ENCODE peak calls at places on chromosomes 4 and X, in six cellular contexts. O is keratinocyte; S is CD4-positive, alpha-beta T cell; U is breast epithelium; J is body of pancreas; T is IMR-90. Y is an unnamed sample.

GRCh38 chrX:47637546-47638195 is 7.9 kb upstream of the CFP start:
- DNase-seq in O (no peak), S (no peak), U (no peak), J (no peak), T (no peak), Y (no peak)

GRCh38 chr4:176300036-176300435 is 19.7 kb upstream of the SPCS3 start:
- DNase-seq in O (no peak), S (no peak), U (no peak), J (no peak), T (no peak), Y (no peak)

GRCh38 chrX:134821370-134821769 is 163.1 kb upstream of the PLAC1 start:
- DNase-seq in O (no peak), S (no peak), U (no peak), J (no peak), T (peak), Y (peak)

GRCh38 chr4:169485791-169486742 is 126.3 kb downstream of the NEK1 start:
- DNase-seq in O (no peak), S (peak), U (no peak), J (peak), T (peak), Y (peak)

GRCh38 chrX:15988661-15989603 is 134.3 kb upstream of the AP1S2 start:
- DNase-seq in O (no peak), S (no peak), U (no peak), J (no peak), T (peak), Y (peak)

GRCh38 chr4:112858751-112859150 is 190.7 kb upstream of the ANK2 start:
- DNase-seq in O (no peak), S (no peak), U (no peak), J (no peak), T (no peak), Y (no peak)

GRCh38 chr4:107148922-107149321 is 112.8 kb upstream of the DKK2 start:
- DNase-seq in O (no peak), S (no peak), U (no peak), J (no peak), T (no peak), Y (no peak)

GRCh38 chr4:8724436-8725070 is 132.0 kb downstream of the CPZ start:
- DNase-seq in O (no peak), S (no peak), U (no peak), J (peak), T (no peak), Y (no peak)

GRCh38 chr4:24630937-24631336 is 46.6 kb upstream of the DHX15 start:
- DNase-seq in O (no peak), S (no peak), U (no peak), J (no peak), T (no peak), Y (no peak)

GRCh38 chr4:116598980-116599789 is 486.2 kb downstream of the TRAM1L1 start:
- DNase-seq in O (no peak), S (no peak), U (no peak), J (no peak), T (no peak), Y (no peak)

GRCh38 chrX:155218777-155219176 is 2.5 kb downstream of the VBP1 start:
- DNase-seq in O (no peak), S (no peak), U (no peak), J (no peak), T (no peak), Y (no peak)

GRCh38 chr4:7210818-7211217 is 18.5 kb downstream of the SORCS2 start:
- DNase-seq in O (no peak), S (no peak), U (no peak), J (no peak), T (peak), Y (peak)

GRCh38 chrX:54397113-54397512 is 39.3 kb upstream of the WNK3 start:
- DNase-seq in O (peak), S (no peak), U (peak), J (no peak), T (no peak), Y (peak)

GRCh38 chr4:151796106-151796505 is 35.3 kb upstream of the GATB start:
- DNase-seq in O (no peak), S (no peak), U (no peak), J (no peak), T (no peak), Y (no peak)

GRCh38 chr4:20195071-20195885 is 56.4 kb upstream of the SLIT2 start:
- DNase-seq in O (peak), S (no peak), U (no peak), J (no peak), T (peak), Y (no peak)

GRCh38 chr4:885353-885752 is 46.8 kb downstream of the GAK start:
- DNase-seq in O (no peak), S (no peak), U (no peak), J (no peak), T (no peak), Y (no peak)

GRCh38 chr4:79413486-79413885 is 5.5 kb upstream of the GK2 start:
- DNase-seq in O (no peak), S (no peak), U (no peak), J (no peak), T (no peak), Y (no peak)

DNA sequence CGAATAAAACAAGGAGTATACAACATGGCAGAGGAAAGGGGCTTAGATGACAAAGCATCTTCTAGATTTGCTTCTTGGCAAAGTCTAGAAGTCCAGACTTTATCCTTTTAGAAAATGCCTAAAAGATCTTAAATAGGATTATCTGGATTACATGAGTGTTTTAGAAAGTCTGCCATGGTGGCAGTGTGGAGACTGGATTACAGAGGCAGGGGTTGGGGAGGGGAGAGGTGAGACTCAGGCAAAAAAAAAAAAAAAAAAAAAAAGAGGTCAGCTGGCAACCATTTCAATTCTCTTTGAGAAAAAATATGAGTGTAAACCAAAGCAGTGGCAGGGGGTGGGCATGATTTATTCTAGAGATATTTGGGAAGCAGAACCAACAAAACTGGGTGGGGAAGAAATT is 17.4 kb downstream of the ZNF827 start:
- DNase-seq in O (no peak), S (no peak), U (no peak), J (no peak), T (no peak), Y (no peak)
- H3K27ac ChIP-seq in O (no peak), S (no peak), U (no peak), J (no peak), T (no peak), Y (no peak)

GRCh38 chrX:10795721-10796120 is 175.3 kb upstream of the MID1 start:
- DNase-seq in O (no peak), S (no peak), U (no peak), J (no peak), T (no peak), Y (no peak)
- H3K27ac ChIP-seq in O (no peak), S (no peak), U (no peak), J (no peak), T (no peak), Y (no peak)

GRCh38 chr4:173346074-173346473 is 11.9 kb upstream of the HMGB2 start:
- DNase-seq in O (no peak), S (no peak), U (no peak), J (no peak), T (peak), Y (peak)
- H3K27ac ChIP-seq in O (no peak), S (no peak), U (no peak), J (no peak), T (no peak), Y (no peak)

GRCh38 chr4:184345573-184345922 is 127.9 kb upstream of the ENPP6 start:
- DNase-seq in O (no peak), S (no peak), U (no peak), J (no peak), T (peak), Y (no peak)
- H3K27ac ChIP-seq in O (no peak), S (no peak), U (peak), J (peak), T (no peak), Y (no peak)